ENCODE peak calls at places on chromosome 4, in nine cellular contexts. R is midbrain, K is GM06990, C is iPS-NIHi11, J is substantia nigra, G is NCI-H82, E is NCI-H1930, X is left colon, L is non-pigmented ciliary epithelial cell. Y is an unnamed sample.

GRCh38 chr4:16750882-16751642 is 147.4 kb downstream of the LDB2 start:
- DNase-seq in R (no peak), K (no peak), C (no peak), J (no peak), G (no peak), E (no peak), X (no peak), L (no peak), Y (no peak)

GRCh38 chr4:184279496-184280082 is 61.9 kb upstream of the ENPP6 start:
- DNase-seq in R (no peak), K (no peak), C (no peak), J (no peak), G (no peak), E (no peak), X (no peak), L (no peak), Y (no peak)

GRCh38 chr4:105304085-105304484 is 157.4 kb downstream of the TET2 start:
- DNase-seq in R (no peak), K (no peak), C (no peak), J (no peak), G (no peak), E (no peak), X (no peak), L (no peak), Y (no peak)

GRCh38 chr4:78441786-78442185 is 109.8 kb upstream of the ANXA3 start:
- DNase-seq in R (no peak), K (no peak), C (no peak), J (no peak), G (no peak), E (no peak), X (no peak), L (no peak), Y (no peak)

GRCh38 chr4:41613782-41614181 is 75.8 kb downstream of the LIMCH1 start:
- DNase-seq in R (peak), K (no peak), C (no peak), J (no peak), G (no peak), E (no peak), X (no peak), L (no peak), Y (no peak)

GRCh38 chr4:145930592-145930991 is 8.0 kb downstream of the ZNF827 start:
- DNase-seq in R (no peak), K (no peak), C (no peak), J (no peak), G (no peak), E (no peak), X (no peak), L (no peak), Y (no peak)

GRCh38 chr4:110196206-110196870 is 2.1 kb downstream of the ELOVL6 start:
- DNase-seq in R (peak), K (peak), C (peak), J (peak), G (peak), E (peak), X (peak), L (no peak), Y (no peak)

GRCh38 chr4:36206012-36206411 is 38.3 kb downstream of the ARAP2 start:
- DNase-seq in R (no peak), K (no peak), C (no peak), J (no peak), G (no peak), E (no peak), X (no peak), L (no peak), Y (no peak)

GRCh38 chr4:107736924-107737448 is 17.0 kb upstream of the PAPSS1 start:
- DNase-seq in R (peak), K (no peak), C (peak), J (peak), G (peak), E (no peak), X (no peak), L (no peak), Y (no peak)

GRCh38 chr4:124191329-124191728 is 521.2 kb downstream of the ANKRD50 start:
- DNase-seq in R (no peak), K (no peak), C (no peak), J (no peak), G (no peak), E (no peak), X (no peak), L (no peak), Y (no peak)

GRCh38 chr4:145505945-145506344 is 24.3 kb downstream of the SMAD1 start:
- DNase-seq in R (no peak), K (no peak), C (no peak), J (no peak), G (no peak), E (no peak), X (no peak), L (no peak), Y (no peak)

GRCh38 chr4:67721317-67721769 is 20.4 kb upstream of the UBA6 start:
- DNase-seq in R (no peak), K (no peak), C (no peak), J (no peak), G (no peak), E (no peak), X (no peak), L (no peak), Y (no peak)

Y was measured in epithelial cell of proximal tubule.